ENCODE peak calls at places on chromosomes 4 and X, in eight cellular contexts. One of them, this sample, is unnamed.

GRCh38 chrX:13938053-13938765 is 91.5 kb downstream of the GEMIN8 start:
- DNase-seq in GM23248: peak; percentile 32
- DNase-seq in mammary epithelial cell: no peak
- DNase-seq in fibroblast of lung: peak; percentile 6
- DNase-seq in H9: peak; percentile 69
- DNase-seq in mesenchymal stem cell: peak; percentile 9
- DNase-seq in IMR-90: peak; percentile 2
- DNase-seq in GM23338: peak; percentile 76
- DNase-seq in this sample: no peak

GRCh38 chrX:154002215-154002719 is 17.4 kb downstream of the IRAK1 start:
- DNase-seq in mesenchymal stem cell: peak; percentile 51
- DNase-seq in GM23248: peak; percentile 92
- DNase-seq in fibroblast of lung: peak; percentile 80
- DNase-seq in mammary epithelial cell: no peak
- DNase-seq in IMR-90: peak; percentile 61
- DNase-seq in H9: no peak
- DNase-seq in GM23338: peak; percentile 30
- DNase-seq in this sample: peak; percentile 71

GRCh38 chrX:13418126-13419091 is 98.6 kb upstream of the ATXN3L start:
- DNase-seq in fibroblast of lung: peak; percentile 62
- DNase-seq in mesenchymal stem cell: no peak
- DNase-seq in GM23248: peak; percentile 50
- DNase-seq in IMR-90: peak; percentile 31
- DNase-seq in H9: no peak
- DNase-seq in mammary epithelial cell: peak; percentile 60
- DNase-seq in GM23338: no peak
- DNase-seq in this sample: no peak

GRCh38 chrX:105483011-105483410 is 262.5 kb upstream of the TEX13A start:
- DNase-seq in IMR-90: peak; percentile 0
- DNase-seq in GM23248: no peak
- DNase-seq in mammary epithelial cell: peak; percentile 95
- DNase-seq in GM23338: no peak
- DNase-seq in fibroblast of lung: peak; percentile 47
- DNase-seq in H9: no peak
- DNase-seq in mesenchymal stem cell: peak; percentile 41
- DNase-seq in this sample: no peak

GRCh38 chr4:121192500-121192899 is 28.4 kb upstream of the TNIP3 start:
- DNase-seq in IMR-90: peak; percentile 48
- DNase-seq in mammary epithelial cell: peak; percentile 35
- DNase-seq in mesenchymal stem cell: peak; percentile 50
- DNase-seq in GM23338: peak; percentile 67
- DNase-seq in H9: no peak
- DNase-seq in GM23248: peak; percentile 73
- DNase-seq in fibroblast of lung: peak; percentile 42
- DNase-seq in this sample: peak; percentile 79

GRCh38 chrX:34810364-34810763 is 132.2 kb upstream of the FAM47B start:
- DNase-seq in GM23248: peak; percentile 69
- DNase-seq in IMR-90: peak; percentile 60
- DNase-seq in H9: no peak
- DNase-seq in mesenchymal stem cell: peak; percentile 9
- DNase-seq in GM23338: no peak
- DNase-seq in mammary epithelial cell: peak; percentile 35
- DNase-seq in fibroblast of lung: peak; percentile 66
- DNase-seq in this sample: no peak

GRCh38 chr4:168731006-168731636 is 234.3 kb downstream of the PALLD start:
- DNase-seq in GM23338: no peak
- DNase-seq in mammary epithelial cell: peak; percentile 55
- DNase-seq in fibroblast of lung: peak; percentile 69
- DNase-seq in IMR-90: peak; percentile 83
- DNase-seq in GM23248: peak; percentile 47
- DNase-seq in H9: no peak
- DNase-seq in mesenchymal stem cell: peak; percentile 91
- DNase-seq in this sample: no peak

GRCh38 chrX:129875669-129876068 is 30.3 kb upstream of the UTP14A start:
- DNase-seq in mammary epithelial cell: peak; percentile 67
- DNase-seq in GM23248: peak; percentile 87
- DNase-seq in fibroblast of lung: peak; percentile 84
- DNase-seq in mesenchymal stem cell: peak; percentile 77
- DNase-seq in GM23338: no peak
- DNase-seq in H9: no peak
- DNase-seq in IMR-90: peak; percentile 76
- DNase-seq in this sample: no peak

GRCh38 chr4:53994382-53994781 is 70.0 kb downstream of the CHIC2 start:
- DNase-seq in mammary epithelial cell: no peak
- DNase-seq in GM23338: no peak
- DNase-seq in GM23248: no peak
- DNase-seq in fibroblast of lung: no peak
- DNase-seq in IMR-90: no peak
- DNase-seq in mesenchymal stem cell: no peak
- DNase-seq in H9: no peak
- DNase-seq in this sample: no peak

GRCh38 chrX:110825972-110826371 is 30.4 kb upstream of the CHRDL1 start:
- DNase-seq in GM23338: peak; percentile 13
- DNase-seq in mammary epithelial cell: no peak
- DNase-seq in mesenchymal stem cell: no peak
- DNase-seq in GM23248: no peak
- DNase-seq in H9: no peak
- DNase-seq in fibroblast of lung: no peak
- DNase-seq in IMR-90: no peak
- DNase-seq in this sample: no peak

GRCh38 chr4:185256444-185256843 is 47.0 kb downstream of the SNX25 start:
- DNase-seq in H9: no peak
- DNase-seq in fibroblast of lung: peak; percentile 86
- DNase-seq in mesenchymal stem cell: peak; percentile 62
- DNase-seq in IMR-90: peak; percentile 77
- DNase-seq in GM23248: peak; percentile 74
- DNase-seq in GM23338: no peak
- DNase-seq in mammary epithelial cell: peak; percentile 65
- DNase-seq in this sample: no peak

GRCh38 chrX:15530318-15530717 is 29.7 kb downstream of the BMX start:
- DNase-seq in mesenchymal stem cell: no peak
- DNase-seq in IMR-90: no peak
- DNase-seq in GM23248: no peak
- DNase-seq in mammary epithelial cell: no peak
- DNase-seq in GM23338: peak; percentile 12
- DNase-seq in H9: no peak
- DNase-seq in fibroblast of lung: no peak
- DNase-seq in this sample: peak; percentile 56

GRCh38 chr4:148893095-148893494 is 450.9 kb upstream of the NR3C2 start:
- DNase-seq in GM23248: no peak
- DNase-seq in GM23338: no peak
- DNase-seq in fibroblast of lung: no peak
- DNase-seq in mesenchymal stem cell: no peak
- DNase-seq in mammary epithelial cell: no peak
- DNase-seq in H9: no peak
- DNase-seq in IMR-90: no peak
- DNase-seq in this sample: no peak

GRCh38 chr4:168585168-168586091 is 88.6 kb downstream of the PALLD start:
- DNase-seq in IMR-90: peak; percentile 82
- DNase-seq in mammary epithelial cell: peak; percentile 83
- DNase-seq in H9: peak; percentile 82
- DNase-seq in GM23248: peak; percentile 94
- DNase-seq in GM23338: peak; percentile 94
- DNase-seq in mesenchymal stem cell: peak; percentile 82
- DNase-seq in fibroblast of lung: peak; percentile 78
- DNase-seq in this sample: peak; percentile 49

GRCh38 chrX:50638123-50638522 is 167.5 kb upstream of the DGKK start:
- DNase-seq in GM23248: no peak
- DNase-seq in GM23338: no peak
- DNase-seq in mesenchymal stem cell: no peak
- DNase-seq in H9: no peak
- DNase-seq in fibroblast of lung: peak; percentile 20
- DNase-seq in mammary epithelial cell: no peak
- DNase-seq in IMR-90: no peak
- DNase-seq in this sample: no peak

GRCh38 chrX:43618376-43619205 is 37.5 kb upstream of the MAOA start:
- DNase-seq in fibroblast of lung: no peak
- DNase-seq in H9: peak; percentile 76
- DNase-seq in GM23248: no peak
- DNase-seq in mammary epithelial cell: no peak
- DNase-seq in mesenchymal stem cell: no peak
- DNase-seq in IMR-90: no peak
- DNase-seq in GM23338: peak; percentile 76
- DNase-seq in this sample: no peak

GRCh38 chrX:48531359-48531954 is 8.1 kb upstream of the TBC1D25 start:
- DNase-seq in mesenchymal stem cell: peak; percentile 63
- DNase-seq in fibroblast of lung: peak; percentile 85
- DNase-seq in H9: no peak
- DNase-seq in GM23248: peak; percentile 86
- DNase-seq in mammary epithelial cell: peak; percentile 75
- DNase-seq in IMR-90: peak; percentile 69
- DNase-seq in GM23338: no peak
- DNase-seq in this sample: no peak

GRCh38 chrX:48533165-48533564 is 6.3 kb upstream of the TBC1D25 start:
- DNase-seq in H9: no peak
- DNase-seq in mammary epithelial cell: no peak
- DNase-seq in GM23248: no peak
- DNase-seq in GM23338: no peak
- DNase-seq in IMR-90: no peak
- DNase-seq in mesenchymal stem cell: no peak
- DNase-seq in fibroblast of lung: no peak
- DNase-seq in this sample: no peak

GRCh38 chrX:48530736-48531135 is 8.8 kb upstream of the TBC1D25 start:
- DNase-seq in IMR-90: no peak
- DNase-seq in GM23338: no peak
- DNase-seq in mammary epithelial cell: peak; percentile 34
- DNase-seq in GM23248: peak; percentile 52
- DNase-seq in H9: no peak
- DNase-seq in fibroblast of lung: peak; percentile 66
- DNase-seq in mesenchymal stem cell: no peak
- DNase-seq in this sample: no peak

DNA sequence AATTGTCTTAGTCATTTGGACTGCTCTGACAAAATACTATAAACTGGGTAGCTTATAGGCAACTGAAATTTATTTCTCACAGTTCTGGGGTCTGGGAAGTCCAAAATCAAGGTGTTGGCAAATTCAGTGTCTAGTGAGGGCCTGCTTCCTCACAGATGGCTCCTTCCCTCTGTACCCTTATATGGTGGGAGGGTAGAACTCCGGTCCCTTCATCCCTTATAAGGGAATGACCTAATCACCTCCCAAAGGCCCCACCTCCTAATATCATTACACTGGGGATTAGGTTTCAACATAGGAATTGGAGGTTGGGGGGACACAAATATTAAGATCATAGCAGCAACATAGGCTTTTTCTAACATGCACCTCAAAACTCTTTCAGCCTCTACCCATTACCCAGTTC is 7.3 kb upstream of the TBC1D25 start:
- DNase-seq in H9: no peak
- DNase-seq in GM23338: no peak
- DNase-seq in fibroblast of lung: no peak
- DNase-seq in mammary epithelial cell: no peak
- DNase-seq in mesenchymal stem cell: no peak
- DNase-seq in IMR-90: no peak
- DNase-seq in GM23248: no peak
- DNase-seq in this sample: no peak
- H3K27me3 ChIP-seq in H9: no peaks in the 10 kb centered on the region
- H3K27me3 ChIP-seq in GM23338: no peaks in the 10 kb centered on the region
- H3K27me3 ChIP-seq in fibroblast of lung: no peaks in the 10 kb centered on the region
- H3K27me3 ChIP-seq in mammary epithelial cell: no peaks in the 10 kb centered on the region
- H3K27me3 ChIP-seq in mesenchymal stem cell: peaks cover 3% of the 10 kb centered on the region
- H3K27me3 ChIP-seq in IMR-90: no peaks in the 10 kb centered on the region
- H3K27me3 ChIP-seq in GM23248: no peaks in the 10 kb centered on the region
- H3K27me3 ChIP-seq in this sample: no peaks in the 10 kb centered on the region

GRCh38 chrX:84170931-84171330 is 17.1 kb downstream of the RPS6KA6 start:
- DNase-seq in fibroblast of lung: peak; percentile 68
- DNase-seq in H9: no peak
- DNase-seq in mesenchymal stem cell: no peak
- DNase-seq in GM23338: no peak
- DNase-seq in GM23248: no peak
- DNase-seq in IMR-90: peak; percentile 41
- DNase-seq in mammary epithelial cell: no peak
- DNase-seq in this sample: no peak

GRCh38 chrX:84168574-84168973 is 19.4 kb downstream of the RPS6KA6 start:
- DNase-seq in GM23248: peak; percentile 62
- DNase-seq in mesenchymal stem cell: no peak
- DNase-seq in H9: no peak
- DNase-seq in mammary epithelial cell: no peak
- DNase-seq in GM23338: no peak
- DNase-seq in fibroblast of lung: peak; percentile 40
- DNase-seq in IMR-90: peak; percentile 21
- DNase-seq in this sample: no peak

GRCh38 chrX:84175943-84176342 is 12.1 kb downstream of the RPS6KA6 start:
- DNase-seq in mesenchymal stem cell: no peak
- DNase-seq in IMR-90: no peak
- DNase-seq in GM23338: no peak
- DNase-seq in H9: no peak
- DNase-seq in mammary epithelial cell: no peak
- DNase-seq in fibroblast of lung: no peak
- DNase-seq in GM23248: no peak
- DNase-seq in this sample: no peak

GRCh38 chrX:84175274-84175673 is 12.7 kb downstream of the RPS6KA6 start:
- DNase-seq in IMR-90: no peak
- DNase-seq in mammary epithelial cell: no peak
- DNase-seq in GM23338: no peak
- DNase-seq in fibroblast of lung: no peak
- DNase-seq in mesenchymal stem cell: no peak
- DNase-seq in GM23248: no peak
- DNase-seq in H9: no peak
- DNase-seq in this sample: no peak

DNA sequence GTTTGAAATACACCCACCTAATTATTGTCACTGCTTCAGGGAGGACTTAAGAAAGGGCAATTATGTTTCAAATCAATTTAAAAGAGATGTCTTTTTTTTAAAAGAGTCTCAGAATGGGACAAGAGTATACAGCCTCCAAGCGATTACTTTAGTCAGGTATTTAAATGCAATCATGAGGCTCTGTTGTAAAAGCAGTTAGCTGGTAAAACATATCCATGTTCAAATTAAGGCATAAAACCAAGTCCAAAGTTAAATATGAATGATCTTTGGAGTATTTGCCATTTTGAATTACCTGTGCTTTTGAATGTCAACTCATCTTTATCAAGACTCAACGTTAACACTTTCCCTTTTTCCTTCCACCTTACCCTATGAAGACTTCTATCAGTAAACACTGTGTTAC is 13.7 kb downstream of the RPS6KA6 start:
- DNase-seq in H9: no peak
- DNase-seq in IMR-90: no peak
- DNase-seq in fibroblast of lung: no peak
- DNase-seq in GM23338: no peak
- DNase-seq in GM23248: no peak
- DNase-seq in mesenchymal stem cell: no peak
- DNase-seq in mammary epithelial cell: no peak
- DNase-seq in this sample: no peak
- H2AFZ ChIP-seq in H9: no peak overlapping the region
- H2AFZ ChIP-seq in IMR-90: no peak overlapping the region
- H2AFZ ChIP-seq in fibroblast of lung: no peak overlapping the region
- H2AFZ ChIP-seq in GM23338: no peak overlapping the region
- H2AFZ ChIP-seq in GM23248: no peak overlapping the region
- H2AFZ ChIP-seq in mesenchymal stem cell: no peak overlapping the region
- H2AFZ ChIP-seq in mammary epithelial cell: no peak overlapping the region
- H2AFZ ChIP-seq in this sample: no peak overlapping the region

GRCh38 chr4:13531609-13531998 is 12.7 kb downstream of the NKX3-2 start:
- DNase-seq in mammary epithelial cell: no peak
- DNase-seq in fibroblast of lung: no peak
- DNase-seq in mesenchymal stem cell: no peak
- DNase-seq in IMR-90: no peak
- DNase-seq in GM23248: no peak
- DNase-seq in GM23338: no peak
- DNase-seq in H9: no peak
- DNase-seq in this sample: no peak
- H3K27me3 ChIP-seq in mammary epithelial cell: peaks cover 67% of the 10 kb centered on the region
- H3K27me3 ChIP-seq in fibroblast of lung: peaks cover 85% of the 10 kb centered on the region
- H3K27me3 ChIP-seq in mesenchymal stem cell: peaks cover 98% of the 10 kb centered on the region
- H3K27me3 ChIP-seq in IMR-90: peaks cover 96% of the 10 kb centered on the region
- H3K27me3 ChIP-seq in GM23248: peaks cover 97% of the 10 kb centered on the region
- H3K27me3 ChIP-seq in GM23338: peaks cover 100% of the 10 kb centered on the region
- H3K27me3 ChIP-seq in H9: peaks cover 90% of the 10 kb centered on the region
- H3K27me3 ChIP-seq in this sample: peaks cover 2% of the 10 kb centered on the region

GRCh38 chr4:174490356-174490969 is 31.8 kb downstream of the HPGD start:
- DNase-seq in H9: no peak
- DNase-seq in mammary epithelial cell: no peak
- DNase-seq in GM23338: no peak
- DNase-seq in mesenchymal stem cell: peak; percentile 83
- DNase-seq in fibroblast of lung: peak; percentile 60
- DNase-seq in GM23248: peak; percentile 30
- DNase-seq in IMR-90: peak; percentile 0
- DNase-seq in this sample: no peak
- H2AFZ ChIP-seq in H9: no peak overlapping the region
- H2AFZ ChIP-seq in mammary epithelial cell: no peak overlapping the region
- H2AFZ ChIP-seq in GM23338: no peak overlapping the region
- H2AFZ ChIP-seq in mesenchymal stem cell: no peak overlapping the region
- H2AFZ ChIP-seq in fibroblast of lung: no peak overlapping the region
- H2AFZ ChIP-seq in GM23248: no peak overlapping the region
- H2AFZ ChIP-seq in IMR-90: no peak overlapping the region
- H2AFZ ChIP-seq in this sample: no peak overlapping the region